ENCODE peak calls at places on chromosomes 2 and 18, in eight cellular contexts. C is psoas muscle, G is H1, L is Panc1, B is heart left ventricle, V is lung, M is A549, Q is IMR-90. N is an unnamed sample.
A peak's percentile ranks its signal among the peaks of the same experiment; 100 is the strongest.

GRCh38 chr18:79395761-79396404 is at the start of gene NFATC1:
- DNase-seq in M (peak; percentile 61), G (no peak), L (no peak), B (peak; percentile 91), V (peak; percentile 64), C (peak; percentile 78), Q (peak; percentile 67), N (peak; percentile 85)

GRCh38 chr2:162261032-162261945 is 18.0 kb upstream of the FAP start:
- DNase-seq in M (no peak), L (no peak), C (peak; percentile 59), V (peak; percentile 57), Q (peak; percentile 80), G (no peak), B (peak; percentile 57), N (peak; percentile 82)

GRCh38 chr18:61475931-61476330 is 142.7 kb downstream of the CDH20 start:
- DNase-seq in Q (no peak), L (no peak), C (no peak), V (no peak), M (no peak), G (no peak), B (no peak), N (no peak)

GRCh38 chr2:241598061-241598460 is 38.9 kb downstream of the THAP4 start:
- DNase-seq in B (no peak), Q (no peak), V (no peak), C (peak; percentile 47), G (no peak), M (no peak), L (no peak), N (no peak)

GRCh38 chr18:61435064-61435652 is 101.9 kb downstream of the CDH20 start:
- DNase-seq in G (no peak), M (peak; percentile 12), Q (peak; percentile 10), V (no peak), C (no peak), B (no peak), L (no peak), N (peak; percentile 21)

GRCh38 chr2:73852020-73852419 is 23.3 kb downstream of the STAMBP start:
- DNase-seq in B (no peak), L (peak; percentile 78), C (no peak), V (no peak), Q (peak; percentile 90), G (no peak), M (peak; percentile 45), N (peak; percentile 70)

GRCh38 chr2:206783718-206784117 is 18.3 kb downstream of the FASTKD2 start:
- DNase-seq in V (no peak), C (no peak), B (no peak), M (peak; percentile 19), L (no peak), G (no peak), Q (no peak), N (peak; percentile 23)

GRCh38 chr2:136653836-136654235 is 111.5 kb upstream of the THSD7B start:
- DNase-seq in B (peak; percentile 29), Q (no peak), L (no peak), V (no peak), G (no peak), C (no peak), M (no peak), N (no peak)

GRCh38 chr2:108491848-108492247 is 42.4 kb upstream of the LIMS1 start:
- DNase-seq in L (no peak), V (no peak), Q (no peak), B (no peak), G (no peak), M (no peak), C (no peak), N (no peak)

GRCh38 chr2:95323347-95324155 is 26.4 kb downstream of the KCNIP3 start:
- DNase-seq in V (no peak), M (peak; percentile 52), B (no peak), C (no peak), L (no peak), Q (no peak), G (peak; percentile 31), N (no peak)
- TF ChIP-seq CTCF in V (no peak), M (peak; percentile 10), B (peak; percentile 50), C (peak; percentile 15), L (peak; percentile 87), Q (no peak), G (peak; percentile 10), N (peak; percentile 24)

DNA sequence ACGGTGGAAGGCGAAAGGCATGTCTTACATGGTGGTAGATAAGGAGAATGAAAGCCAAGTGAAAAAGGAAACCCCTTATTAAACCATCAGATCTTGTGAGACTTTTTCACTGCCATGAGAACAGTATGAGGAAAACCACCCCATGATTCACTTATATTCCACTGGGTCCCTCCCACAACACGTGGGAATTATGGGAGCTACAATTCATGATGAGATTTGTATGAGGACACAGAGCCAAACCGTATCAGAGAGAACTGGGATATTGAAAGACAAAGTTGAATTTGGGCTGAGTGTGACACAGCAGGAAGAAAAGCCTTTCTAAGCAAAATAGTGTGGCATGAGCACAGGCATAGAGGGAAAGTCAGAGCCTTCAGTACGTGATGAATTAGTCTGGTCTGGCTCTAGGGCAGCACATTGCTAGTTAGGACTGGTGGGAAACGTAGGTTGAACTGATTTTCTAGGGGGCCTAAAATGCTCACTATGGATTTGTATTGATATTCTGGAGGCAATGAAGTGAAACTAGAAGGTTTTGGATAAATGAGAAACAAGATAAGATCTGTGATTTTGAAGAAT is 84.8 kb upstream of the RND3 start:
- DNase-seq in Q (no peak), M (no peak), C (no peak), G (no peak), B (no peak), V (no peak), L (no peak), N (no peak)
- H3K27ac ChIP-seq in Q (peak overlapping the region; percentile 74), M (peak overlapping the region; percentile 73), C (no peak overlapping the region), G (no peak overlapping the region), B (no peak overlapping the region), V (no peak overlapping the region), L (no peak overlapping the region), N (no peak overlapping the region)

DNA sequence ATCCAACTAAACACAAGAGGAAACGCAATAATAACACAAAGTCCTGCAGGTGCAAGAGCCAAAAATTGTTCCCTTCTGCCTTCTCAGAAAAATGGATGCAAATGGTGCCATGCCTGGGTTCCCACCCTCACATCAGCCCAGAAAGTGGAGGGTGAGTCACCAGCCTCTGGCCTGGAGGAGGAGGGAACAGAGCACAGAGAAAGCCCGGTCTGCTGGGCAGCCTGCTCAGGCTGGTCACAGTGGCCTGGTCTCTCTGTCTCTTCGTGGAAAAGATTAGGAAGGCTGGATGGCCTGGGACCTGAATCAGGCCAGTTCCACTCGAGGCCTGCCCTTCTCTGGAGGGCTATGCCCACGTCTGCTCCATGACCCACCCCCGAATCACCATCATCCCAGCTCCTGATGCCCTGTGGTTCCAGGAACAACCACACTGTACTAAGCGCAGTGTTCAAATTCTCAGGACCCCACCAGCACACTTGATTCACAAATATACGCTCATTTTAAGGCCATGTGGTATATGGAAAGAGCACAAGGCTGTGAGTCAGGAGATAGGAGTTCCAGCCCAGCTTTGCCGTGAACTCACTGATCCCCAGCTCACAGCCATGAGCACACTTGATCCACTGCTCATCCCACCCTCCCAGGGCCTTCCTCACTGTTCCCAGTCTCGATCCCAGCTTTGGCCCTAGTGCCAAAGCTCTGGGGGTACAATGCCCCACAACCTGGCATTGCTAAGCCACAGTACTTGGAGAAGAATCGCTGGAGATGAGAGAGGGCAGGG is 82.1 kb downstream of the ZBTB7C start:
- DNase-seq in C (no peak), Q (peak; percentile 29), V (no peak), B (no peak), G (no peak), L (no peak), M (no peak), N (no peak)
- H3K4me1 ChIP-seq in C (no peaks in the 10 kb centered on the region), Q (no peaks in the 10 kb centered on the region), V (no peaks in the 10 kb centered on the region), B (no peaks in the 10 kb centered on the region), G (no peaks in the 10 kb centered on the region), L (no peaks in the 10 kb centered on the region), M (peaks cover 26% of the 10 kb centered on the region), N (no peaks in the 10 kb centered on the region)

GRCh38 chr18:68843467-68844089 is 45.7 kb downstream of the CCDC102B start:
- DNase-seq in M (no peak), V (no peak), Q (peak; percentile 18), C (no peak), G (no peak), B (no peak), L (no peak), N (no peak)
- TF ChIP-seq CTCF in M (no peak), V (no peak), Q (peak; percentile 28), C (no peak), G (no peak), B (peak; percentile 34), L (no peak), N (peak; percentile 30)

GRCh38 chr2:239361311-239361642 is 39.5 kb downstream of the HDAC4 start:
- DNase-seq in M (no peak), G (no peak), B (no peak), L (no peak), Q (peak; percentile 41), C (no peak), V (no peak), N (peak; percentile 39)
- H3K27ac ChIP-seq in M (no peak overlapping the region), G (no peak overlapping the region), B (no peak overlapping the region), L (no peak overlapping the region), Q (no peak overlapping the region), C (no peak overlapping the region), V (no peak overlapping the region), N (no peak overlapping the region)

GRCh38 chr18:26711806-26712205 is 153.7 kb downstream of the AQP4 start:
- DNase-seq in G (no peak), C (no peak), B (no peak), M (no peak), V (no peak), L (no peak), Q (no peak), N (no peak)

GRCh38 chr18:26708814-26709717 is 156.4 kb downstream of the AQP4 start:
- DNase-seq in L (no peak), C (no peak), G (no peak), V (no peak), Q (no peak), M (no peak), B (no peak), N (no peak)

GRCh38 chr18:26706796-26707406 is 158.5 kb upstream of the KCTD1 start:
- DNase-seq in L (no peak), M (no peak), B (no peak), G (no peak), Q (no peak), C (no peak), V (no peak), N (no peak)

GRCh38 chr18:26710460-26711096 is 154.9 kb downstream of the AQP4 start:
- DNase-seq in Q (no peak), C (no peak), L (no peak), G (no peak), V (no peak), B (no peak), M (no peak), N (peak; percentile 8)

GRCh38 chr18:26709897-26710296 is 155.6 kb downstream of the AQP4 start:
- DNase-seq in C (no peak), V (no peak), L (no peak), Q (no peak), B (no peak), G (no peak), M (no peak), N (no peak)
- H3K4me1 ChIP-seq in C (no peaks in the 10 kb centered on the region), V (no peaks in the 10 kb centered on the region), L (no peaks in the 10 kb centered on the region), Q (no peaks in the 10 kb centered on the region), B (no peaks in the 10 kb centered on the region), G (peaks cover 4% of the 10 kb centered on the region), M (no peaks in the 10 kb centered on the region), N (peaks cover 8% of the 10 kb centered on the region)

N was measured in cardiac muscle cell.